ENCODE peak calls at places on chromosomes 2 and 18, in five cellular contexts. Q is activated T-helper 9 cell treated with anti-CD3 and anti-CD28 coated beads, Interleukin-2, amount 50 U/mL, for 16 hours; F is endothelial cell; A is RKO; C is fibroblast of lung. W is an unnamed sample.

GRCh38 chr2:231355802-231356473 is 39.6 kb upstream of the B3GNT7 start:
- DNase-seq in Q (no peak), F (no peak), A (no peak), C (no peak), W (no peak)

GRCh38 chr2:28747714-28748113 is 3.9 kb upstream of the PPP1CB start:
- DNase-seq in Q (no peak), F (no peak), A (no peak), C (no peak), W (no peak)

GRCh38 chr2:85470850-85471800 is 52.6 kb downstream of the SH2D6 start:
- DNase-seq in Q (no peak), F (no peak), A (no peak), C (no peak), W (no peak)

GRCh38 chr2:40240067-40240466 is 211.8 kb downstream of the SLC8A1 start:
- DNase-seq in Q (no peak), F (no peak), A (peak), C (peak), W (no peak)

GRCh38 chr18:69655816-69656215 is 255.1 kb downstream of the DOK6 start:
- DNase-seq in Q (no peak), F (no peak), A (no peak), C (no peak), W (no peak)

GRCh38 chr2:88265352-88265960 is 95.3 kb downstream of the THNSL2 start:
- DNase-seq in Q (no peak), F (no peak), A (peak), C (peak), W (no peak)

GRCh38 chr2:176117823-176118376 is 1.3 kb downstream of the HOXD10 start:
- DNase-seq in Q (no peak), F (no peak), A (no peak), C (no peak), W (peak)

GRCh38 chr2:67965246-67965645 is 97.6 kb downstream of the C1D start:
- DNase-seq in Q (no peak), F (no peak), A (no peak), C (no peak), W (no peak)

GRCh38 chr2:189580662-189581353 is at the start of gene SLC40A1:
- DNase-seq in Q (peak), F (peak), A (no peak), C (peak), W (peak)

GRCh38 chr2:205043285-205043684 is 498.0 kb downstream of the PARD3B start:
- DNase-seq in Q (no peak), F (no peak), A (no peak), C (no peak), W (no peak)

GRCh38 chr2:74740395-74741075 is 86.5 kb downstream of the SEMA4F start:
- DNase-seq in Q (no peak), F (no peak), A (peak), C (peak), W (peak)

GRCh38 chr2:30026091-30027055 is 105.0 kb upstream of the ALK start:
- DNase-seq in Q (no peak), F (peak), A (peak), C (peak), W (peak)

GRCh38 chr2:58484201-58484600 is 243.1 kb upstream of the FANCL start:
- DNase-seq in Q (no peak), F (no peak), A (no peak), C (peak), W (no peak)

GRCh38 chr2:241639385-241639784 is 1.9 kb downstream of the ATG4B start:
- DNase-seq in Q (no peak), F (no peak), A (peak), C (no peak), W (no peak)

GRCh38 chr2:46227674-46228289 is 69.4 kb upstream of the EPAS1 start:
- DNase-seq in Q (no peak), F (no peak), A (no peak), C (no peak), W (no peak)

W was measured in H9.